ENCODE peak calls at places on chromosome 22, in nine cellular contexts. One of them, this sample, is unnamed.
A peak's percentile ranks its signal among the peaks of the same experiment; 100 is the strongest.

GRCh38 chr22:25019427-25020184 is 67.1 kb downstream of the KIAA1671 start:
- DNase-seq in A549: no peak
- DNase-seq in GM23338: no peak
- DNase-seq in HFF-Myc: no peak
- DNase-seq in adrenal gland: no peak
- DNase-seq in AG04449: no peak
- DNase-seq in cardiac fibroblast: no peak
- DNase-seq in kidney epithelial cell: no peak
- DNase-seq in CD8-positive, alpha-beta T cell: no peak
- DNase-seq in this sample: no peak

GRCh38 chr22:31972180-31972579 is 27.8 kb downstream of the YWHAH start:
- DNase-seq in A549: no peak
- DNase-seq in GM23338: no peak
- DNase-seq in HFF-Myc: no peak
- DNase-seq in adrenal gland: no peak
- DNase-seq in AG04449: no peak
- DNase-seq in cardiac fibroblast: no peak
- DNase-seq in kidney epithelial cell: no peak
- DNase-seq in CD8-positive, alpha-beta T cell: no peak
- DNase-seq in this sample: no peak

GRCh38 chr22:24102366-24103200 is 78.7 kb upstream of the SUSD2 start:
- DNase-seq in A549: no peak
- DNase-seq in GM23338: no peak
- DNase-seq in HFF-Myc: no peak
- DNase-seq in adrenal gland: no peak
- DNase-seq in AG04449: no peak
- DNase-seq in cardiac fibroblast: no peak
- DNase-seq in kidney epithelial cell: no peak
- DNase-seq in CD8-positive, alpha-beta T cell: no peak
- DNase-seq in this sample: no peak

GRCh38 chr22:33789690-33790253 is 130.5 kb downstream of the LARGE1 start:
- DNase-seq in A549: no peak
- DNase-seq in GM23338: no peak
- DNase-seq in HFF-Myc: no peak
- DNase-seq in adrenal gland: no peak
- DNase-seq in AG04449: no peak
- DNase-seq in cardiac fibroblast: no peak
- DNase-seq in kidney epithelial cell: no peak
- DNase-seq in CD8-positive, alpha-beta T cell: no peak
- DNase-seq in this sample: no peak

GRCh38 chr22:17013396-17014100 is 5.5 kb upstream of the GAB4 start:
- DNase-seq in A549: no peak
- DNase-seq in GM23338: no peak
- DNase-seq in HFF-Myc: no peak
- DNase-seq in adrenal gland: no peak
- DNase-seq in AG04449: no peak
- DNase-seq in cardiac fibroblast: no peak
- DNase-seq in kidney epithelial cell: no peak
- DNase-seq in CD8-positive, alpha-beta T cell: no peak
- DNase-seq in this sample: no peak

GRCh38 chr22:33984741-33985287 is 64.5 kb upstream of the LARGE1 start:
- DNase-seq in A549: no peak
- DNase-seq in GM23338: no peak
- DNase-seq in HFF-Myc: no peak
- DNase-seq in adrenal gland: no peak
- DNase-seq in AG04449: no peak
- DNase-seq in cardiac fibroblast: no peak
- DNase-seq in kidney epithelial cell: no peak
- DNase-seq in CD8-positive, alpha-beta T cell: no peak
- DNase-seq in this sample: no peak

GRCh38 chr22:37161442-37161841 is 11.7 kb upstream of the IL2RB start:
- DNase-seq in A549: peak; percentile 25
- DNase-seq in GM23338: peak; percentile 38
- DNase-seq in HFF-Myc: no peak
- DNase-seq in adrenal gland: no peak
- DNase-seq in AG04449: no peak
- DNase-seq in cardiac fibroblast: no peak
- DNase-seq in kidney epithelial cell: no peak
- DNase-seq in CD8-positive, alpha-beta T cell: no peak
- DNase-seq in this sample: no peak

GRCh38 chr22:31141551-31141950 is 1.2 kb upstream of the PLA2G3 start:
- DNase-seq in A549: no peak
- DNase-seq in GM23338: no peak
- DNase-seq in HFF-Myc: no peak
- DNase-seq in adrenal gland: no peak
- DNase-seq in AG04449: no peak
- DNase-seq in cardiac fibroblast: no peak
- DNase-seq in kidney epithelial cell: no peak
- DNase-seq in CD8-positive, alpha-beta T cell: no peak
- DNase-seq in this sample: no peak

GRCh38 chr22:32063701-32064100 is 20.6 kb downstream of the SLC5A1 start:
- DNase-seq in A549: no peak
- DNase-seq in GM23338: no peak
- DNase-seq in HFF-Myc: no peak
- DNase-seq in adrenal gland: no peak
- DNase-seq in AG04449: no peak
- DNase-seq in cardiac fibroblast: no peak
- DNase-seq in kidney epithelial cell: no peak
- DNase-seq in CD8-positive, alpha-beta T cell: no peak
- DNase-seq in this sample: no peak

GRCh38 chr22:31084811-31085492 is 3.8 kb downstream of the SMTN start:
- DNase-seq in A549: no peak
- DNase-seq in GM23338: peak; percentile 98
- DNase-seq in HFF-Myc: no peak
- DNase-seq in adrenal gland: peak; percentile 77
- DNase-seq in AG04449: no peak
- DNase-seq in cardiac fibroblast: peak; percentile 91
- DNase-seq in kidney epithelial cell: no peak
- DNase-seq in CD8-positive, alpha-beta T cell: peak; percentile 85
- DNase-seq in this sample: no peak

GRCh38 chr22:35777335-35777975 is 59.8 kb downstream of the APOL5 start:
- DNase-seq in A549: no peak
- DNase-seq in GM23338: no peak
- DNase-seq in HFF-Myc: peak; percentile 19
- DNase-seq in adrenal gland: no peak
- DNase-seq in AG04449: peak; percentile 45
- DNase-seq in cardiac fibroblast: peak; percentile 67
- DNase-seq in kidney epithelial cell: peak; percentile 65
- DNase-seq in CD8-positive, alpha-beta T cell: no peak
- DNase-seq in this sample: peak; percentile 49

GRCh38 chr22:31340360-31340759 is 5.8 kb downstream of the PATZ1 start:
- DNase-seq in A549: no peak
- DNase-seq in GM23338: no peak
- DNase-seq in HFF-Myc: no peak
- DNase-seq in adrenal gland: no peak
- DNase-seq in AG04449: no peak
- DNase-seq in cardiac fibroblast: no peak
- DNase-seq in kidney epithelial cell: no peak
- DNase-seq in CD8-positive, alpha-beta T cell: no peak
- DNase-seq in this sample: no peak

GRCh38 chr22:31730344-31730711 is 19.6 kb downstream of the PRR14L start:
- DNase-seq in A549: no peak
- DNase-seq in GM23338: peak; percentile 52
- DNase-seq in HFF-Myc: no peak
- DNase-seq in adrenal gland: no peak
- DNase-seq in AG04449: no peak
- DNase-seq in cardiac fibroblast: no peak
- DNase-seq in kidney epithelial cell: no peak
- DNase-seq in CD8-positive, alpha-beta T cell: no peak
- DNase-seq in this sample: no peak

GRCh38 chr22:50674127-50674493 is 1.5 kb downstream of the SHANK3 start:
- DNase-seq in A549: no peak
- DNase-seq in GM23338: peak; percentile 30
- DNase-seq in HFF-Myc: no peak
- DNase-seq in adrenal gland: no peak
- DNase-seq in AG04449: no peak
- DNase-seq in cardiac fibroblast: no peak
- DNase-seq in kidney epithelial cell: no peak
- DNase-seq in CD8-positive, alpha-beta T cell: no peak
- DNase-seq in this sample: no peak

GRCh38 chr22:30591191-30591587 is 521 bp downstream of the PES1 start:
- DNase-seq in A549: no peak
- DNase-seq in GM23338: no peak
- DNase-seq in HFF-Myc: no peak
- DNase-seq in adrenal gland: no peak
- DNase-seq in AG04449: no peak
- DNase-seq in cardiac fibroblast: peak; percentile 46
- DNase-seq in kidney epithelial cell: no peak
- DNase-seq in CD8-positive, alpha-beta T cell: no peak
- DNase-seq in this sample: no peak

GRCh38 chr22:38411016-38411415 is 44.0 kb downstream of the KCNJ4 start:
- DNase-seq in A549: no peak
- DNase-seq in GM23338: no peak
- DNase-seq in HFF-Myc: no peak
- DNase-seq in adrenal gland: no peak
- DNase-seq in AG04449: no peak
- DNase-seq in cardiac fibroblast: no peak
- DNase-seq in kidney epithelial cell: no peak
- DNase-seq in CD8-positive, alpha-beta T cell: no peak
- DNase-seq in this sample: no peak

GRCh38 chr22:38414009-38414395 is 41.0 kb downstream of the KCNJ4 start:
- DNase-seq in A549: no peak
- DNase-seq in GM23338: no peak
- DNase-seq in HFF-Myc: no peak
- DNase-seq in adrenal gland: no peak
- DNase-seq in AG04449: no peak
- DNase-seq in cardiac fibroblast: no peak
- DNase-seq in kidney epithelial cell: no peak
- DNase-seq in CD8-positive, alpha-beta T cell: no peak
- DNase-seq in this sample: no peak

GRCh38 chr22:38412435-38413084 is 42.4 kb downstream of the KCNJ4 start:
- DNase-seq in A549: peak; percentile 40
- DNase-seq in GM23338: peak; percentile 66
- DNase-seq in HFF-Myc: no peak
- DNase-seq in adrenal gland: no peak
- DNase-seq in AG04449: no peak
- DNase-seq in cardiac fibroblast: no peak
- DNase-seq in kidney epithelial cell: no peak
- DNase-seq in CD8-positive, alpha-beta T cell: no peak
- DNase-seq in this sample: no peak

GRCh38 chr22:38415046-38415445 is 40.0 kb downstream of the KCNJ4 start:
- DNase-seq in A549: no peak
- DNase-seq in GM23338: no peak
- DNase-seq in HFF-Myc: no peak
- DNase-seq in adrenal gland: no peak
- DNase-seq in AG04449: no peak
- DNase-seq in cardiac fibroblast: no peak
- DNase-seq in kidney epithelial cell: no peak
- DNase-seq in CD8-positive, alpha-beta T cell: no peak
- DNase-seq in this sample: no peak

GRCh38 chr22:38413085-38414008 is 41.7 kb downstream of the KCNJ4 start:
- DNase-seq in A549: no peak
- DNase-seq in GM23338: no peak
- DNase-seq in HFF-Myc: no peak
- DNase-seq in adrenal gland: no peak
- DNase-seq in AG04449: no peak
- DNase-seq in cardiac fibroblast: no peak
- DNase-seq in kidney epithelial cell: no peak
- DNase-seq in CD8-positive, alpha-beta T cell: no peak
- DNase-seq in this sample: no peak
- H3K4me3 ChIP-seq in A549: no peak overlapping the region
- H3K4me3 ChIP-seq in GM23338: peak overlapping the region; percentile 50
- H3K4me3 ChIP-seq in HFF-Myc: no peak overlapping the region
- H3K4me3 ChIP-seq in adrenal gland: no peak overlapping the region
- H3K4me3 ChIP-seq in AG04449: no peak overlapping the region
- H3K4me3 ChIP-seq in cardiac fibroblast: no peak overlapping the region
- H3K4me3 ChIP-seq in kidney epithelial cell: no peak overlapping the region
- H3K4me3 ChIP-seq in CD8-positive, alpha-beta T cell: no peak overlapping the region
- H3K4me3 ChIP-seq in this sample: no peak overlapping the region

GRCh38 chr22:41171996-41172395 is 33.1 kb upstream of the L3MBTL2 start:
- DNase-seq in A549: no peak
- DNase-seq in GM23338: no peak
- DNase-seq in HFF-Myc: no peak
- DNase-seq in adrenal gland: no peak
- DNase-seq in AG04449: no peak
- DNase-seq in cardiac fibroblast: no peak
- DNase-seq in kidney epithelial cell: no peak
- DNase-seq in CD8-positive, alpha-beta T cell: no peak
- DNase-seq in this sample: no peak

GRCh38 chr22:41169157-41169556 is 36.0 kb upstream of the L3MBTL2 start:
- DNase-seq in A549: no peak
- DNase-seq in GM23338: no peak
- DNase-seq in HFF-Myc: no peak
- DNase-seq in adrenal gland: no peak
- DNase-seq in AG04449: no peak
- DNase-seq in cardiac fibroblast: no peak
- DNase-seq in kidney epithelial cell: no peak
- DNase-seq in CD8-positive, alpha-beta T cell: no peak
- DNase-seq in this sample: no peak
- TF ChIP-seq CTCF in A549: no peak
- TF ChIP-seq CTCF in GM23338: no peak
- TF ChIP-seq CTCF in HFF-Myc: no peak
- TF ChIP-seq CTCF in adrenal gland: no peak
- TF ChIP-seq CTCF in AG04449: no peak
- TF ChIP-seq CTCF in cardiac fibroblast: no peak
- TF ChIP-seq CTCF in kidney epithelial cell: no peak
- TF ChIP-seq CTCF in CD8-positive, alpha-beta T cell: no peak
- TF ChIP-seq CTCF in this sample: no peak

DNA sequence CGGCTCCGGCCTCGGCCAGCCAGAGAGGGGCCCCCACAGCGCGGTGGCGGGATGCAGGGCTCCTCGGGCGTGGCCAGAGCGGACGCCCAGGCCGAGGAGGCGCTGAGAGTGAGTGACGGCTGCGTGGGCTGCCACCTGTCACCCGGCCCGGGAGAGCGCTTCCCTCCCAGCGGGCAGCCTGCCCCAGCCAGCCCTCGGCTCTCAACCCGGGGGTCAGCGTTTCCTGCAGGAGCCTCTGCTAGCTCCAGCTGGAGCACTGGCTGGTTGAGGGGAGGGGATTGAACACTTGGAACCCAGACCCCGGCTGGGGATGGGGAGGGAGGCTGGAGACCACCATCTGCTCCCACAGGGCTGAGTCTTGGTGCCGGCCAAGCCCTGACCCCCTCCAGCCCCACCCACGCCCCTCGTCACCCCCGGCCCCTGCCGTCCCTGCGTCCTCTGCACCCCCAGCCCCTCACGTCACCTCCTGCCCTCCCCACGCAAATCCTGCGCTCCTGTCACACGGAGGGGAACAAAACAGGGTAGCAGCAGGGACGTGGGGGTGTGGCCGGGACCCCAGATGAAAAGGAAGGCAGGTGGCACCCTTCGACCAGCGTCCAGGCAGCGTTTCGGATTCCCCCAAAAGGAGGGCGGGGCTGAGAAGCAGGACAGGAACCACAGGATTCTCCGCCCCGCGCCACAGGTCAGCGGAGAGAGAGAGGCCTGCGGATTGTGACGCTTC is 156.9 kb downstream of the BRD1 start:
- DNase-seq in A549: no peak
- DNase-seq in GM23338: no peak
- DNase-seq in HFF-Myc: no peak
- DNase-seq in adrenal gland: no peak
- DNase-seq in AG04449: no peak
- DNase-seq in cardiac fibroblast: no peak
- DNase-seq in kidney epithelial cell: no peak
- DNase-seq in CD8-positive, alpha-beta T cell: no peak
- DNase-seq in this sample: no peak
- H3K4me3 ChIP-seq in A549: peak overlapping the region; percentile 28
- H3K4me3 ChIP-seq in GM23338: no peak overlapping the region
- H3K4me3 ChIP-seq in HFF-Myc: no peak overlapping the region
- H3K4me3 ChIP-seq in adrenal gland: no peak overlapping the region
- H3K4me3 ChIP-seq in AG04449: no peak overlapping the region
- H3K4me3 ChIP-seq in cardiac fibroblast: no peak overlapping the region
- H3K4me3 ChIP-seq in kidney epithelial cell: no peak overlapping the region
- H3K4me3 ChIP-seq in CD8-positive, alpha-beta T cell: peak overlapping the region; percentile 48
- H3K4me3 ChIP-seq in this sample: no peak overlapping the region

GRCh38 chr22:43159484-43160178 is 8.3 kb downstream of the TSPO start:
- DNase-seq in A549: no peak
- DNase-seq in GM23338: peak; percentile 76
- DNase-seq in HFF-Myc: no peak
- DNase-seq in adrenal gland: no peak
- DNase-seq in AG04449: no peak
- DNase-seq in cardiac fibroblast: peak; percentile 23
- DNase-seq in kidney epithelial cell: no peak
- DNase-seq in CD8-positive, alpha-beta T cell: no peak
- DNase-seq in this sample: no peak
- TF ChIP-seq CTCF in A549: no peak
- TF ChIP-seq CTCF in GM23338: peak; percentile 77
- TF ChIP-seq CTCF in HFF-Myc: peak; percentile 30
- TF ChIP-seq CTCF in adrenal gland: no peak
- TF ChIP-seq CTCF in AG04449: peak; percentile 26
- TF ChIP-seq CTCF in cardiac fibroblast: peak; percentile 42
- TF ChIP-seq CTCF in kidney epithelial cell: peak; percentile 24
- TF ChIP-seq CTCF in CD8-positive, alpha-beta T cell: no peak
- TF ChIP-seq CTCF in this sample: peak; percentile 21

This sample was measured in astrocyte of the cerebellum.